ENCODE peak calls at places on chromosomes 12 and 14, in five cellular contexts. L is neural progenitor cell, Y is mucosa of descending colon, T is heart right ventricle, I is upper lobe of left lung. Z is an unnamed sample. For H3K4me1 and H3K36me3, the result is how much of the 10 kb centered on the place peaks cover.

GRCh38 chr12:32988982-32989381 is 92.4 kb upstream of the PKP2 start:
- DNase-seq in T (no peak), I (no peak), Y (no peak), L (peak), Z (no peak)

GRCh38 chr12:24853588-24853987 is 95.3 kb downstream of the BCAT1 start:
- DNase-seq in L (no peak), T (no peak), Y (no peak), I (no peak), Z (no peak)

GRCh38 chr14:106442857-106443256 is 916.5 kb downstream of the TMEM121 start:
- DNase-seq in I (no peak), T (no peak), L (no peak), Y (no peak), Z (no peak)

GRCh38 chr12:132513070-132513398 is 23.1 kb downstream of the FBRSL1 start:
- DNase-seq in I (no peak), L (no peak), Y (no peak), T (no peak), Z (no peak)

GRCh38 chr12:49923035-49923644 is 19.4 kb upstream of the FAIM2 start:
- DNase-seq in Y (no peak), L (no peak), I (peak), T (peak), Z (no peak)

GRCh38 chr12:100687686-100688085 is 106.9 kb upstream of the ANO4 start:
- DNase-seq in Y (no peak), I (no peak), T (no peak), L (no peak), Z (no peak)

GRCh38 chr12:57803317-57803893 is 15.1 kb downstream of the AVIL start:
- DNase-seq in T (peak), L (peak), I (no peak), Y (peak), Z (peak)

GRCh38 chr14:98512501-98513251 is 759.3 kb downstream of the BCL11B start:
- DNase-seq in Y (no peak), T (no peak), L (no peak), I (no peak), Z (no peak)

GRCh38 chr12:68067762-68068376 is 78.6 kb downstream of the IFNG-AS1 start:
- DNase-seq in L (no peak), T (no peak), I (no peak), Y (no peak), Z (no peak)

GRCh38 chr12:40632171-40632570 is 60.1 kb upstream of the CNTN1 start:
- DNase-seq in Y (no peak), I (no peak), T (no peak), L (no peak), Z (no peak)

GRCh38 chr14:105468621-105469241 is 5.9 kb upstream of the CRIP2 start:
- DNase-seq in I (no peak), L (no peak), T (peak), Y (no peak), Z (no peak)

GRCh38 chr12:97982684-97983083 is 520.1 kb downstream of the RMST start:
- DNase-seq in Y (no peak), T (no peak), I (no peak), L (no peak), Z (no peak)

GRCh38 chr14:64060648-64061096 is 207.9 kb downstream of the SYNE2 start:
- DNase-seq in Y (peak), T (no peak), I (peak), L (peak), Z (peak)

GRCh38 chr12:105922670-105923102 is 216.1 kb downstream of the NUAK1 start:
- DNase-seq in T (no peak), Y (no peak), I (no peak), L (no peak), Z (no peak)

GRCh38 chr12:115354007-115354452 is 670.1 kb upstream of the TBX3 start:
- DNase-seq in L (no peak), T (peak), Y (peak), I (peak), Z (no peak)

GRCh38 chr14:99415496-99416281 is 65.0 kb downstream of the SETD3 start:
- DNase-seq in L (peak), I (no peak), T (no peak), Y (no peak), Z (peak)

GRCh38 chr14:72311116-72311515 is 378.9 kb downstream of the RGS6 start:
- DNase-seq in Y (no peak), T (no peak), I (no peak), L (no peak), Z (no peak)
- H3K4me3 ChIP-seq in Y (no peak), T (no peak), I (no peak), L (no peak), Z (no peak)

DNA sequence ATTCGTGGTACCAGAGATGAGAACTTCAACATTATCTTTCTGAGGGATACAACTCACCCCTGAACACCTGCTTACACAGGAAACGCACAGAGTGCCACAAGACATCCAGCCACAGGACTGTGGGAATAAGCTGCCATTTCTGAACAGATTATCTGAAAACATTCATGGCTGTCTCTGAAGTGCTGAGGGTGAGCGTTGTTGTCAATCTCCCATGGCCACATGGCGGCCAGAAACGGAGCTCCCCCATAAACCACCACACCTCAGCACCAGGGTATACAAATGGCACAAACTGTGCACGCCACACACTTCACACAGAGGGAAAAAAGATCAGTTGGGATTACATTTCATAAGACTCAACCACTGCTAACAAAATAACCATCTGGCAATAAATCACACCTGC is 23.7 kb downstream of the FOXN3 start:
- DNase-seq in L (no peak), T (no peak), I (no peak), Y (no peak), Z (no peak)
- H3K4me1 ChIP-seq in L (under half), T (under half), I (under half), Y (under half), Z (under half)

GRCh38 chr12:113942209-113942608 is 23.9 kb downstream of the RBM19 start:
- DNase-seq in I (no peak), L (no peak), Y (no peak), T (no peak), Z (no peak)
- H3K36me3 ChIP-seq in I (half or more), L (under half), Y (under half), T (under half), Z (under half)

DNA sequence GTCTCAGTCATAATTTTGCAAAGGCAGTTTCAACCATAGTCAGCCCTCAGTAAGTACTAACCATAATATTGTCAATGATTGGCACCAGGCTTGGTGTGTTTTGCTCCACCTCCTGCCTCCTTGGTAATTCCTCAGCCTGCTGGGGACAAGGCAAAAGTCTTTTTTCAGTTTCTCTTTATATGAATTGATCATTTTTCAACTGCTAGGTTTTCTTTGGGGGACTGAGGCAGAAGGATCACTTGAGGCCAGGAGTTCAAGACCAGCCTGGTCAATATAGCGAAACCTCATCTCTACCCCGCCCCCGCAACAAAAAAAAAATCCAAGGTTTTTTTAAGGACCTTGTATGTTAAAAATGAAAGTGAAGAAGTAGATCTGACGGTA is 126.7 kb upstream of the AMIGO2 start:
- DNase-seq in T (no peak), I (no peak), Y (no peak), L (no peak), Z (no peak)
- H3K4me3 ChIP-seq in T (no peak), I (no peak), Y (no peak), L (no peak), Z (no peak)

DNA sequence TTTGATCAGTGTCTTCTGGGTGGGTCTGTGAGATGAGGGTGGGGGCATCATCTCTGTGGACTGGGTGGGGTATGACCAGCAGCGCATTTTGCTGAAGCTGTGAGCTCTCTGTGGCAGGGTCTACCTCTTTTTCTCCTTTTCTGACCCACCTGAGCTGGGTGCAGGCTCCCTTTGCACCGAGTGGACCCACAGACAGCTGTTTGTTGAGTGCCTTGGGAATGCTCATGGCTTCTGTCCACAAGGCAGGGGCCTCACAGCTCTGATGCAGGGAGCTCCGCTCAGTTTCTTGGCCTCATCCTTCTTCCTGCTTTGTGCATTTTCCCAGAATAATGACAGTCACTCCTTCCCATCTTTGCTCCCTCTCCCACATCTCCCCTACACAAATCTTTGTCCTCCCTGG is 380.6 kb downstream of the DPF3 start:
- DNase-seq in I (no peak), T (no peak), L (no peak), Y (no peak), Z (no peak)
- H3K4me1 ChIP-seq in I (under half), T (under half), L (under half), Y (under half), Z (under half)

DNA sequence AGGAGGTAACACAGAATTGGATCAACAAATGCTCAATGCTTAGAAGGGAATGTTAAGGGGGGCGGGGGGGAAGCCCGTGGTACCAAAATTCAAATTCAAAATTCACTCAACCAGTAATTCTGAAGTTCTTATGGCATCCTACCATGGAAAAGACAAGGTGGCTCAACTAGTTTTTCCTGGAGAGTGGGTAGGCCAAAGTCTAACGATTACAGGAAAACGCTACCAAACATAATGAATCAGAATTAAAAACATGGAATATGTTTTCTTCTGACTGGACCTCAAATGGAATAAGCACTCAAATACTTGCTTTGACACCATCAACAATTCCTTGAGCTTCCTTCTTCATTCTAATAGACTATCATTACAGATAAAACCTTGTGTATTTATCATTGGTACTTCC is 2.3 kb downstream of the NACA start:
- DNase-seq in T (no peak), I (no peak), Y (no peak), L (no peak), Z (no peak)
- H3K36me3 ChIP-seq in T (under half), I (under half), Y (under half), L (under half), Z (half or more)

DNA sequence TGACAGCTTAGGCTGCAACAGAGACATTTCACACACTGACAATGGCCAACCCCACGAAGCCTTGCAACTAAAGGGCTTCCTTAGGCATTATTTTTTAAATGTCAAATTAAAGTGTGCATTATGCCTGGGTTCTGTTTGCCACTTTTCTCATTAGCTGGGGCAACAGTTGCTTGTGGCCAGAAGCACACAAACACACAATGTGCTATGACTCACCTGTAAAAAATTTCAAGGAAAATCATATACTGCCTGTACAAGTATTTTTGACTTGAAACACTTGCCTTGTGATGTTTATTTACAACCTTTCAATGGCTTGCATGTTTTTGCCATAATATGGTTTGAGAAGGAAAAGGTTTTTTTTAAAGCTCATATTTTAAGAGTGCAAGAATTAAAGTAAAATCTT is 1.9 kb downstream of the NTN4 start:
- DNase-seq in I (no peak), Y (no peak), L (no peak), T (no peak), Z (no peak)
- H3K4me3 ChIP-seq in I (peak), Y (no peak), L (no peak), T (peak), Z (no peak)

DNA sequence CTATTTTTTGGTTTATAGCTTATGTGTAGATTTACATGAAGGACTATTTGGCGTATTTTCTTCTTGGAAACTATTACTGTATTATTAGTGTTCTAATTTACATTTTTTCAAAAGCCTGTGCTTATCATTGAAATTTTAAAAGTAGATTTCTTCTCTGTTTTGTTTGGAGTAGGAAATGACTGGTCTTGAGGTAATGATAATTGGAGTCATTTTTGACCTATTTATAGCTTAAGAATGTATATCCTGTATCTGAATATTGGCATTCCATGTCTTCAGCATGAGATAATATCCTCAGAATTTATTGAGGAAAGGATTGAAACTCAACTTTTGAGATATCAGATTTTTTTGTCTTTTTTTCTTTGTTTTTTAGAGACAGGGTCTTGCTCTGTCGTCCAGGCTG is 193.4 kb downstream of the ERC1 start:
- DNase-seq in Y (no peak), L (no peak), T (no peak), I (no peak), Z (no peak)
- H3K4me1 ChIP-seq in Y (under half), L (under half), T (under half), I (under half), Z (under half)

GRCh38 chr12:45356822-45357546 is 141.1 kb downstream of the ANO6 start:
- DNase-seq in T (no peak), I (no peak), L (no peak), Y (no peak), Z (no peak)
- H3K36me3 ChIP-seq in T (under half), I (under half), L (under half), Y (under half), Z (under half)

Z was measured in HAP-1.